ENCODE peak calls at places on chromosomes 3 and 15, in ten cellular contexts. I is psoas muscle, B is tibial nerve, W is upper lobe of right lung, Z is GM12878, X is ovary, K is PC-3, P is OCI-LY7, N is right lobe of liver, U is IMR-90. V is an unnamed sample.
A peak's percentile ranks its signal among the peaks of the same experiment; 100 is the strongest.

GRCh38 chr15:74302821-74303359 is 64.6 kb downstream of the CYP11A1 start:
- DNase-seq in I (no peak), B (no peak), W (no peak), Z (no peak), X (peak; percentile 55), K (peak; percentile 53), P (peak; percentile 45), N (peak; percentile 38), U (no peak), V (no peak)

GRCh38 chr3:45507820-45508317 is 86.7 kb upstream of the LIMD1 start:
- DNase-seq in I (peak; percentile 73), B (no peak), W (no peak), Z (no peak), X (no peak), K (no peak), P (no peak), N (no peak), U (peak; percentile 87), V (no peak)

GRCh38 chr3:101803152-101803782 is 24.3 kb downstream of the NXPE3 start:
- DNase-seq in I (no peak), B (no peak), W (no peak), Z (no peak), X (no peak), K (peak; percentile 85), P (peak; percentile 89), N (no peak), U (peak; percentile 79), V (peak; percentile 49)

GRCh38 chr3:42996633-42997075 is 17.5 kb downstream of the GASK1A start:
- DNase-seq in I (peak; percentile 69), B (no peak), W (no peak), Z (no peak), X (no peak), K (no peak), P (no peak), N (no peak), U (no peak), V (no peak)

GRCh38 chr15:43251863-43252241 is 14.9 kb downstream of the TGM5 start:
- DNase-seq in I (no peak), B (no peak), W (no peak), Z (peak; percentile 53), X (no peak), K (no peak), P (no peak), N (no peak), U (no peak), V (no peak)

GRCh38 chr15:57696146-57696545 is 10.4 kb upstream of the POLR2M start:
- DNase-seq in I (no peak), B (no peak), W (no peak), Z (no peak), X (no peak), K (no peak), P (no peak), N (no peak), U (no peak), V (no peak)

GRCh38 chr3:55923626-55924025 is 436.5 kb upstream of the WNT5A start:
- DNase-seq in I (no peak), B (no peak), W (no peak), Z (no peak), X (no peak), K (no peak), P (no peak), N (no peak), U (no peak), V (no peak)

GRCh38 chr15:44298878-44299277 is 10.4 kb downstream of the GOLM2 start:
- DNase-seq in I (no peak), B (no peak), W (no peak), Z (no peak), X (no peak), K (peak; percentile 58), P (peak; percentile 18), N (no peak), U (no peak), V (no peak)

GRCh38 chr3:45261333-45262110 is 35.4 kb upstream of the TMEM158 start:
- DNase-seq in I (no peak), B (no peak), W (no peak), Z (no peak), X (no peak), K (no peak), P (no peak), N (no peak), U (no peak), V (no peak)

GRCh38 chr15:48642795-48643194 is 2.7 kb downstream of the FBN1 start:
- DNase-seq in I (no peak), B (no peak), W (no peak), Z (no peak), X (no peak), K (no peak), P (no peak), N (no peak), U (no peak), V (no peak)

GRCh38 chr3:156641261-156641975 is 33.0 kb upstream of the TIPARP start:
- DNase-seq in I (no peak), B (no peak), W (no peak), Z (no peak), X (no peak), K (no peak), P (no peak), N (no peak), U (no peak), V (no peak)

GRCh38 chr3:20077054-20077453 is 36.8 kb downstream of the KAT2B start:
- DNase-seq in I (no peak), B (no peak), W (no peak), Z (no peak), X (no peak), K (no peak), P (no peak), N (no peak), U (no peak), V (no peak)

GRCh38 chr3:54830658-54831057 is 97.2 kb downstream of the LRTM1 start:
- DNase-seq in I (no peak), B (no peak), W (no peak), Z (no peak), X (no peak), K (peak; percentile 75), P (peak; percentile 41), N (no peak), U (peak; percentile 36), V (no peak)

GRCh38 chr3:124985358-124985757 is 50.8 kb upstream of the MUC13 start:
- DNase-seq in I (no peak), B (no peak), W (no peak), Z (no peak), X (no peak), K (peak; percentile 70), P (no peak), N (no peak), U (peak; percentile 83), V (peak; percentile 40)
- H3K4me3 ChIP-seq in I (no peak overlapping the region), B (no peak overlapping the region), W (no peak overlapping the region), Z (no peak overlapping the region), X (no peak overlapping the region), K (no peak overlapping the region), P (no peak overlapping the region), N (no peak overlapping the region), U (no peak overlapping the region), V (no peak overlapping the region)

DNA sequence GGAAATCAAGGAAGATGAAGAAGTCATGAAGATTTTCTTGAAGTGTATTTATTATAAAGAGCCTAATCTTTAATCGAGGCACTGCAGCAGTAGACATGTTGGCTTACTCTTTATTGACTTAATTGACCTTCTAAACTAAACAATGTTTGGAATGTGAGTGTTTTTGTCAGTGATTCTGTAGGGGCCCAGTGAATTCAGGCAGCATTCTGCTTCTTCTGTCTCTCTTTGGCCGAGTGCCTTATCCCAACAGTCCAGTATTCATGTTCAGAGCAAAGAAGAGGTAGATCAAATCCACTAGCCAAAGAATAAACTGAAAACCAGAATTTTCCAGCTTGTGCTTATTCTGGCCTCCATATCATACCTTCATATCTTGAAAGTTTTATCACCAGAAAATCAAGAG is 55.7 kb downstream of the RLBP1 start:
- DNase-seq in I (no peak), B (no peak), W (no peak), Z (no peak), X (no peak), K (no peak), P (no peak), N (no peak), U (peak; percentile 29), V (no peak)
- TF ChIP-seq CTCF in I (no peak), B (no peak), W (no peak), Z (no peak), X (no peak), K (no peak), P (no peak), N (no peak), U (no peak), V (no peak)

DNA sequence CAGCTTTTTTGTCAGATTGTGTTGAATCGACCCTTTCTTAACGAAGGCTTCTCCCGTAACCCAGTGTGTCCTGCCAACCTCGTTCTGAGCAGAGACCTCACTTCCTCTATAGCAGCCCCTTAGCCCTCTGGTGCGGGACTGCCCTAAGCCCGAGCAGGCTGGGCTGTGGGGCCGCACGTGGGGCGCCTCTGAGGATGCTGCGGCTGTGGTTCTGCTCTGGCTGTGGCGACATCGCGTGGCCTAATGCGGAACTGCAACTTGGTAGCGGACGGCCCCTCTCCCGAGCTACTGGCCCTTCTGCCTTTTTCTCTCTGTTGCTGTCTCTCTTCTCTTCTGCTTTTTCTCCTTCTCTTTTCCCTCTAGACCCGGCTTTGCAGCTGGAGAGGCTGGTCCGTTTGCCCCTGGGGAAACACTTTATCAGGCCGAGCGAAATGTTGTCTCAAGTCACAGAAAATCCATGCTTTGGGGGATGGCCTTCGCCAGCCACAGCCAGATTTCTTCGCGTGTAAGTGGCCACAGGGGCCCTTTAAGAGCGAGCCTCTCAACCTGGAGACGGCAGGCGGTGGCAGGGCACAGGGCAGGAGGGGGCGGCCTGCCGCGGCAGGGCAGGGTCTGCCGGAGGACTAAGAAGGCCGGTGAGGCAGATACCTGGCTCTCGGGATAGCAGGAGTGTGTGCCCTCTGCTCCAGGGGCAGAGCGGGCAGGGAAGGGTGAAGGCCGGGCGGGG is 19.4 kb upstream of the KIF23 start:
- DNase-seq in I (peak; percentile 91), B (peak; percentile 71), W (peak; percentile 90), Z (no peak), X (peak; percentile 92), K (peak; percentile 78), P (peak; percentile 83), N (peak; percentile 75), U (peak; percentile 64), V (no peak)
- H3K4me3 ChIP-seq in I (no peak overlapping the region), B (peak overlapping the region; percentile 13), W (no peak overlapping the region), Z (no peak overlapping the region), X (peak overlapping the region; percentile 7), K (no peak overlapping the region), P (no peak overlapping the region), N (no peak overlapping the region), U (no peak overlapping the region), V (no peak overlapping the region)

GRCh38 chr3:99485286-99485685 is 153.1 kb upstream of the COL8A1 start:
- DNase-seq in I (no peak), B (no peak), W (no peak), Z (no peak), X (no peak), K (no peak), P (no peak), N (no peak), U (no peak), V (no peak)

GRCh38 chr3:99483841-99484240 is 154.6 kb upstream of the COL8A1 start:
- DNase-seq in I (no peak), B (no peak), W (no peak), Z (no peak), X (no peak), K (no peak), P (no peak), N (no peak), U (no peak), V (no peak)

GRCh38 chr3:99482191-99482590 is 156.2 kb upstream of the COL8A1 start:
- DNase-seq in I (no peak), B (no peak), W (no peak), Z (no peak), X (no peak), K (peak; percentile 52), P (no peak), N (no peak), U (no peak), V (no peak)

GRCh38 chr3:99487894-99488293 is 150.5 kb upstream of the COL8A1 start:
- DNase-seq in I (no peak), B (no peak), W (no peak), Z (no peak), X (no peak), K (no peak), P (no peak), N (no peak), U (no peak), V (no peak)

GRCh38 chr3:99484871-99485270 is 153.5 kb upstream of the COL8A1 start:
- DNase-seq in I (no peak), B (no peak), W (no peak), Z (no peak), X (no peak), K (no peak), P (no peak), N (no peak), U (peak; percentile 36), V (no peak)
- TF ChIP-seq CTCF in I (no peak), B (no peak), W (no peak), Z (no peak), X (no peak), K (no peak), P (no peak), N (no peak), U (no peak), V (peak; percentile 2)

V was measured in AG09309.